ENCODE peak calls at places on chromosomes 3 and 15, in nine cellular contexts. One of them, this sample, is unnamed.

GRCh38 chr3:13563321-13563720 is 14.4 kb downstream of the FBLN2 start:
- DNase-seq in SJSA1: no peak
- DNase-seq in brain microvascular endothelial cell: no peak
- DNase-seq in SJCRH30: no peak
- DNase-seq in caudate nucleus: no peak
- DNase-seq in stomach: no peak
- DNase-seq in suprapubic skin: no peak
- DNase-seq in aorta: no peak
- DNase-seq in right cardiac atrium: no peak
- DNase-seq in this sample: no peak

GRCh38 chr3:182364723-182365650 is 428.3 kb upstream of the ATP11B start:
- DNase-seq in stomach: peak
- DNase-seq in right cardiac atrium: peak
- DNase-seq in caudate nucleus: peak
- DNase-seq in suprapubic skin: no peak
- DNase-seq in SJCRH30: no peak
- DNase-seq in SJSA1: peak
- DNase-seq in aorta: no peak
- DNase-seq in brain microvascular endothelial cell: no peak
- DNase-seq in this sample: no peak

GRCh38 chr15:87293016-87293415 is 963.5 kb downstream of the NTRK3 start:
- DNase-seq in aorta: no peak
- DNase-seq in SJSA1: no peak
- DNase-seq in suprapubic skin: no peak
- DNase-seq in stomach: no peak
- DNase-seq in right cardiac atrium: no peak
- DNase-seq in caudate nucleus: no peak
- DNase-seq in SJCRH30: no peak
- DNase-seq in brain microvascular endothelial cell: no peak
- DNase-seq in this sample: no peak

GRCh38 chr3:11346416-11346815 is 74.2 kb downstream of the ATG7 start:
- DNase-seq in SJCRH30: no peak
- DNase-seq in suprapubic skin: no peak
- DNase-seq in brain microvascular endothelial cell: no peak
- DNase-seq in aorta: no peak
- DNase-seq in stomach: no peak
- DNase-seq in right cardiac atrium: no peak
- DNase-seq in SJSA1: no peak
- DNase-seq in caudate nucleus: no peak
- DNase-seq in this sample: no peak

GRCh38 chr3:168223085-168223484 is 127.4 kb upstream of the GOLIM4 start:
- DNase-seq in stomach: no peak
- DNase-seq in SJCRH30: no peak
- DNase-seq in aorta: no peak
- DNase-seq in right cardiac atrium: no peak
- DNase-seq in brain microvascular endothelial cell: no peak
- DNase-seq in caudate nucleus: no peak
- DNase-seq in SJSA1: no peak
- DNase-seq in suprapubic skin: no peak
- DNase-seq in this sample: no peak

GRCh38 chr3:23494967-23495366 is 291.8 kb downstream of the UBE2E2 start:
- DNase-seq in SJCRH30: no peak
- DNase-seq in brain microvascular endothelial cell: no peak
- DNase-seq in suprapubic skin: no peak
- DNase-seq in stomach: no peak
- DNase-seq in SJSA1: no peak
- DNase-seq in right cardiac atrium: no peak
- DNase-seq in caudate nucleus: no peak
- DNase-seq in aorta: no peak
- DNase-seq in this sample: no peak

GRCh38 chr3:158097571-158098553 is 8.4 kb downstream of the SHOX2 start:
- DNase-seq in SJSA1: no peak
- DNase-seq in SJCRH30: peak
- DNase-seq in suprapubic skin: no peak
- DNase-seq in aorta: peak
- DNase-seq in stomach: peak
- DNase-seq in brain microvascular endothelial cell: peak
- DNase-seq in right cardiac atrium: peak
- DNase-seq in caudate nucleus: no peak
- DNase-seq in this sample: peak

GRCh38 chr15:39692464-39693327 is 89.9 kb downstream of the FSIP1 start:
- DNase-seq in SJCRH30: peak
- DNase-seq in SJSA1: no peak
- DNase-seq in right cardiac atrium: no peak
- DNase-seq in stomach: no peak
- DNase-seq in suprapubic skin: no peak
- DNase-seq in caudate nucleus: peak
- DNase-seq in brain microvascular endothelial cell: no peak
- DNase-seq in aorta: no peak
- DNase-seq in this sample: no peak

GRCh38 chr15:65595960-65596359 is 15.0 kb downstream of the INTS14 start:
- DNase-seq in SJCRH30: peak
- DNase-seq in suprapubic skin: no peak
- DNase-seq in right cardiac atrium: no peak
- DNase-seq in aorta: no peak
- DNase-seq in SJSA1: no peak
- DNase-seq in caudate nucleus: no peak
- DNase-seq in stomach: no peak
- DNase-seq in brain microvascular endothelial cell: no peak
- DNase-seq in this sample: no peak

GRCh38 chr15:57626713-57627440 is 35.2 kb downstream of the MYZAP start:
- DNase-seq in right cardiac atrium: peak
- DNase-seq in stomach: no peak
- DNase-seq in SJCRH30: peak
- DNase-seq in aorta: no peak
- DNase-seq in SJSA1: no peak
- DNase-seq in suprapubic skin: no peak
- DNase-seq in caudate nucleus: no peak
- DNase-seq in brain microvascular endothelial cell: no peak
- DNase-seq in this sample: no peak

GRCh38 chr3:179186426-179186825 is 38.3 kb downstream of the PIK3CA start:
- DNase-seq in brain microvascular endothelial cell: no peak
- DNase-seq in caudate nucleus: no peak
- DNase-seq in stomach: no peak
- DNase-seq in suprapubic skin: no peak
- DNase-seq in SJCRH30: no peak
- DNase-seq in right cardiac atrium: no peak
- DNase-seq in SJSA1: no peak
- DNase-seq in aorta: no peak
- DNase-seq in this sample: no peak

GRCh38 chr3:38623539-38623938 is 25.9 kb downstream of the SCN5A start:
- DNase-seq in SJCRH30: no peak
- DNase-seq in aorta: no peak
- DNase-seq in stomach: no peak
- DNase-seq in suprapubic skin: no peak
- DNase-seq in caudate nucleus: no peak
- DNase-seq in right cardiac atrium: no peak
- DNase-seq in SJSA1: no peak
- DNase-seq in brain microvascular endothelial cell: no peak
- DNase-seq in this sample: no peak

GRCh38 chr3:27138562-27138961 is 230.6 kb downstream of the NEK10 start:
- DNase-seq in brain microvascular endothelial cell: no peak
- DNase-seq in right cardiac atrium: no peak
- DNase-seq in suprapubic skin: no peak
- DNase-seq in aorta: no peak
- DNase-seq in SJSA1: no peak
- DNase-seq in caudate nucleus: no peak
- DNase-seq in stomach: no peak
- DNase-seq in SJCRH30: no peak
- DNase-seq in this sample: no peak

GRCh38 chr15:79349526-79349925 is 38.6 kb downstream of the TMED3 start:
- DNase-seq in aorta: no peak
- DNase-seq in SJSA1: no peak
- DNase-seq in SJCRH30: peak
- DNase-seq in brain microvascular endothelial cell: no peak
- DNase-seq in right cardiac atrium: no peak
- DNase-seq in suprapubic skin: no peak
- DNase-seq in stomach: no peak
- DNase-seq in caudate nucleus: no peak
- DNase-seq in this sample: no peak

GRCh38 chr15:44490628-44491027 is 46.3 kb upstream of the EIF3J start:
- DNase-seq in SJCRH30: no peak
- DNase-seq in right cardiac atrium: no peak
- DNase-seq in brain microvascular endothelial cell: no peak
- DNase-seq in stomach: no peak
- DNase-seq in caudate nucleus: no peak
- DNase-seq in SJSA1: no peak
- DNase-seq in suprapubic skin: no peak
- DNase-seq in aorta: no peak
- DNase-seq in this sample: no peak

GRCh38 chr3:16528111-16528510 is 14.6 kb upstream of the RFTN1 start:
- DNase-seq in aorta: no peak
- DNase-seq in suprapubic skin: no peak
- DNase-seq in stomach: no peak
- DNase-seq in brain microvascular endothelial cell: no peak
- DNase-seq in SJCRH30: no peak
- DNase-seq in caudate nucleus: no peak
- DNase-seq in right cardiac atrium: no peak
- DNase-seq in SJSA1: no peak
- DNase-seq in this sample: no peak

GRCh38 chr15:64749167-64749566 is 26.2 kb downstream of the RBPMS2 start:
- DNase-seq in SJSA1: no peak
- DNase-seq in SJCRH30: no peak
- DNase-seq in stomach: no peak
- DNase-seq in caudate nucleus: no peak
- DNase-seq in suprapubic skin: no peak
- DNase-seq in right cardiac atrium: no peak
- DNase-seq in aorta: no peak
- DNase-seq in brain microvascular endothelial cell: peak
- DNase-seq in this sample: no peak

GRCh38 chr3:170346481-170347125 is 10.9 kb upstream of the SKIL start:
- DNase-seq in SJSA1: no peak
- DNase-seq in caudate nucleus: no peak
- DNase-seq in aorta: no peak
- DNase-seq in brain microvascular endothelial cell: no peak
- DNase-seq in right cardiac atrium: no peak
- DNase-seq in stomach: no peak
- DNase-seq in suprapubic skin: no peak
- DNase-seq in SJCRH30: no peak
- DNase-seq in this sample: no peak

GRCh38 chr15:62781081-62781497 is 261.5 kb upstream of the TPM1 start:
- DNase-seq in SJCRH30: no peak
- DNase-seq in stomach: no peak
- DNase-seq in SJSA1: peak
- DNase-seq in right cardiac atrium: no peak
- DNase-seq in aorta: no peak
- DNase-seq in brain microvascular endothelial cell: no peak
- DNase-seq in suprapubic skin: no peak
- DNase-seq in caudate nucleus: no peak
- DNase-seq in this sample: no peak

GRCh38 chr15:59885832-59886231 is 118.3 kb upstream of the FOXB1 start:
- DNase-seq in SJSA1: no peak
- DNase-seq in caudate nucleus: no peak
- DNase-seq in brain microvascular endothelial cell: no peak
- DNase-seq in SJCRH30: peak
- DNase-seq in aorta: no peak
- DNase-seq in suprapubic skin: no peak
- DNase-seq in stomach: no peak
- DNase-seq in right cardiac atrium: no peak
- DNase-seq in this sample: no peak

GRCh38 chr3:181103605-181104004 is 114.1 kb upstream of the DNAJC19 start:
- DNase-seq in right cardiac atrium: no peak
- DNase-seq in suprapubic skin: no peak
- DNase-seq in SJCRH30: peak
- DNase-seq in brain microvascular endothelial cell: no peak
- DNase-seq in SJSA1: no peak
- DNase-seq in aorta: no peak
- DNase-seq in stomach: no peak
- DNase-seq in caudate nucleus: no peak
- DNase-seq in this sample: no peak

GRCh38 chr3:129690406-129690805 is 83.9 kb upstream of the PLXND1 start:
- DNase-seq in caudate nucleus: no peak
- DNase-seq in right cardiac atrium: no peak
- DNase-seq in SJCRH30: peak
- DNase-seq in SJSA1: peak
- DNase-seq in stomach: no peak
- DNase-seq in brain microvascular endothelial cell: peak
- DNase-seq in suprapubic skin: no peak
- DNase-seq in aorta: no peak
- DNase-seq in this sample: no peak

GRCh38 chr15:71294636-71295241 is 179.5 kb downstream of the THSD4 start:
- DNase-seq in brain microvascular endothelial cell: peak
- DNase-seq in suprapubic skin: no peak
- DNase-seq in right cardiac atrium: no peak
- DNase-seq in aorta: no peak
- DNase-seq in stomach: no peak
- DNase-seq in SJSA1: peak
- DNase-seq in caudate nucleus: no peak
- DNase-seq in SJCRH30: no peak
- DNase-seq in this sample: no peak

GRCh38 chr3:21750291-21750690 is 719 bp downstream of the ZNF385D start:
- DNase-seq in stomach: no peak
- DNase-seq in SJCRH30: no peak
- DNase-seq in brain microvascular endothelial cell: peak
- DNase-seq in aorta: no peak
- DNase-seq in suprapubic skin: no peak
- DNase-seq in SJSA1: no peak
- DNase-seq in right cardiac atrium: no peak
- DNase-seq in caudate nucleus: no peak
- DNase-seq in this sample: no peak
- H3K27ac ChIP-seq in stomach: no peak
- H3K27ac ChIP-seq in SJCRH30: no peak
- H3K27ac ChIP-seq in brain microvascular endothelial cell: no peak
- H3K27ac ChIP-seq in aorta: no peak
- H3K27ac ChIP-seq in suprapubic skin: peak
- H3K27ac ChIP-seq in SJSA1: no peak
- H3K27ac ChIP-seq in right cardiac atrium: no peak
- H3K27ac ChIP-seq in caudate nucleus: no peak
- H3K27ac ChIP-seq in this sample: no peak

GRCh38 chr3:187889106-187889505 is 143.8 kb upstream of the BCL6 start:
- DNase-seq in stomach: no peak
- DNase-seq in SJCRH30: no peak
- DNase-seq in aorta: no peak
- DNase-seq in SJSA1: no peak
- DNase-seq in brain microvascular endothelial cell: no peak
- DNase-seq in suprapubic skin: no peak
- DNase-seq in right cardiac atrium: no peak
- DNase-seq in caudate nucleus: no peak
- DNase-seq in this sample: no peak
- H3K27ac ChIP-seq in stomach: no peak
- H3K27ac ChIP-seq in SJCRH30: no peak
- H3K27ac ChIP-seq in aorta: no peak
- H3K27ac ChIP-seq in SJSA1: no peak
- H3K27ac ChIP-seq in brain microvascular endothelial cell: no peak
- H3K27ac ChIP-seq in suprapubic skin: peak
- H3K27ac ChIP-seq in right cardiac atrium: no peak
- H3K27ac ChIP-seq in caudate nucleus: no peak
- H3K27ac ChIP-seq in this sample: no peak

GRCh38 chr3:43390255-43390588 is 103.9 kb downstream of the SNRK start:
- DNase-seq in suprapubic skin: no peak
- DNase-seq in brain microvascular endothelial cell: no peak
- DNase-seq in caudate nucleus: no peak
- DNase-seq in SJCRH30: no peak
- DNase-seq in right cardiac atrium: no peak
- DNase-seq in aorta: no peak
- DNase-seq in stomach: no peak
- DNase-seq in SJSA1: no peak
- DNase-seq in this sample: no peak
- H3K27ac ChIP-seq in suprapubic skin: peak
- H3K27ac ChIP-seq in brain microvascular endothelial cell: peak
- H3K27ac ChIP-seq in caudate nucleus: peak
- H3K27ac ChIP-seq in SJCRH30: no peak
- H3K27ac ChIP-seq in right cardiac atrium: peak
- H3K27ac ChIP-seq in aorta: no peak
- H3K27ac ChIP-seq in stomach: peak
- H3K27ac ChIP-seq in SJSA1: peak
- H3K27ac ChIP-seq in this sample: peak

GRCh38 chr3:187942658-187943241 is 197.5 kb upstream of the BCL6 start:
- DNase-seq in stomach: no peak
- DNase-seq in aorta: no peak
- DNase-seq in suprapubic skin: no peak
- DNase-seq in right cardiac atrium: no peak
- DNase-seq in caudate nucleus: no peak
- DNase-seq in SJCRH30: no peak
- DNase-seq in SJSA1: no peak
- DNase-seq in brain microvascular endothelial cell: no peak
- DNase-seq in this sample: no peak
- H3K27ac ChIP-seq in stomach: no peak
- H3K27ac ChIP-seq in aorta: no peak
- H3K27ac ChIP-seq in suprapubic skin: peak
- H3K27ac ChIP-seq in right cardiac atrium: no peak
- H3K27ac ChIP-seq in caudate nucleus: no peak
- H3K27ac ChIP-seq in SJCRH30: no peak
- H3K27ac ChIP-seq in SJSA1: no peak
- H3K27ac ChIP-seq in brain microvascular endothelial cell: no peak
- H3K27ac ChIP-seq in this sample: no peak

This sample was measured in upper lobe of right lung.